ENCODE peak calls at places on chromosomes 7 and 10, in seven cellular contexts. One of them, this sample, is unnamed.

GRCh38 chr7:131945313-131945831 is 388.9 kb upstream of the PODXL start:
- DNase-seq in B cell: peak; percentile 7
- DNase-seq in esophagus squamous epithelium: no peak
- DNase-seq in hepatocyte: peak; percentile 84
- DNase-seq in fibroblast of lung: peak; percentile 23
- DNase-seq in cardiac fibroblast: peak; percentile 48
- DNase-seq in endothelial cell: peak; percentile 82
- DNase-seq in this sample: peak; percentile 47

GRCh38 chr10:74968621-74969019 is 142.2 kb downstream of the KAT6B start:
- DNase-seq in fibroblast of lung: no peak
- DNase-seq in cardiac fibroblast: no peak
- DNase-seq in esophagus squamous epithelium: no peak
- DNase-seq in endothelial cell: no peak
- DNase-seq in hepatocyte: no peak
- DNase-seq in B cell: no peak
- DNase-seq in this sample: no peak

GRCh38 chr7:107147464-107148214 is 21.2 kb upstream of the HBP1 start:
- DNase-seq in esophagus squamous epithelium: no peak
- DNase-seq in endothelial cell: peak; percentile 29
- DNase-seq in fibroblast of lung: peak; percentile 57
- DNase-seq in hepatocyte: peak; percentile 50
- DNase-seq in cardiac fibroblast: peak; percentile 58
- DNase-seq in B cell: peak; percentile 62
- DNase-seq in this sample: peak; percentile 63

GRCh38 chr10:132837905-132838304 is 52.0 kb upstream of the NKX6-2 start:
- DNase-seq in fibroblast of lung: no peak
- DNase-seq in cardiac fibroblast: no peak
- DNase-seq in esophagus squamous epithelium: no peak
- DNase-seq in endothelial cell: no peak
- DNase-seq in hepatocyte: no peak
- DNase-seq in B cell: no peak
- DNase-seq in this sample: no peak

GRCh38 chr7:55309040-55309991 is 55.8 kb upstream of the LANCL2 start:
- DNase-seq in B cell: no peak
- DNase-seq in esophagus squamous epithelium: no peak
- DNase-seq in endothelial cell: no peak
- DNase-seq in hepatocyte: no peak
- DNase-seq in fibroblast of lung: no peak
- DNase-seq in cardiac fibroblast: no peak
- DNase-seq in this sample: no peak

GRCh38 chr7:150404172-150404784 is 25.1 kb downstream of the ZNF775 start:
- DNase-seq in B cell: peak; percentile 60
- DNase-seq in endothelial cell: no peak
- DNase-seq in hepatocyte: peak; percentile 17
- DNase-seq in cardiac fibroblast: no peak
- DNase-seq in fibroblast of lung: no peak
- DNase-seq in esophagus squamous epithelium: no peak
- DNase-seq in this sample: no peak

GRCh38 chr10:13707156-13707881 is 120.6 kb downstream of the PRPF18 start:
- DNase-seq in hepatocyte: peak; percentile 77
- DNase-seq in endothelial cell: peak; percentile 61
- DNase-seq in esophagus squamous epithelium: no peak
- DNase-seq in cardiac fibroblast: peak; percentile 96
- DNase-seq in B cell: peak; percentile 17
- DNase-seq in fibroblast of lung: peak; percentile 95
- DNase-seq in this sample: no peak

GRCh38 chr7:114653391-114654088 is 238.9 kb downstream of the FOXP2 start:
- DNase-seq in endothelial cell: no peak
- DNase-seq in esophagus squamous epithelium: no peak
- DNase-seq in fibroblast of lung: peak; percentile 15
- DNase-seq in B cell: no peak
- DNase-seq in cardiac fibroblast: no peak
- DNase-seq in hepatocyte: peak; percentile 17
- DNase-seq in this sample: no peak

GRCh38 chr7:137354361-137354760 is 10.8 kb upstream of the PTN start:
- DNase-seq in hepatocyte: peak; percentile 39
- DNase-seq in B cell: no peak
- DNase-seq in cardiac fibroblast: peak; percentile 45
- DNase-seq in endothelial cell: no peak
- DNase-seq in esophagus squamous epithelium: no peak
- DNase-seq in fibroblast of lung: peak; percentile 55
- DNase-seq in this sample: no peak

GRCh38 chr7:34096135-34096775 is 190.9 kb downstream of the BMPER start:
- DNase-seq in fibroblast of lung: peak; percentile 98
- DNase-seq in hepatocyte: peak; percentile 15
- DNase-seq in endothelial cell: no peak
- DNase-seq in esophagus squamous epithelium: no peak
- DNase-seq in cardiac fibroblast: peak; percentile 97
- DNase-seq in B cell: no peak
- DNase-seq in this sample: no peak

GRCh38 chr10:72688208-72688651 is 3.7 kb upstream of the MCU start:
- DNase-seq in cardiac fibroblast: peak; percentile 77
- DNase-seq in fibroblast of lung: peak; percentile 75
- DNase-seq in esophagus squamous epithelium: no peak
- DNase-seq in B cell: no peak
- DNase-seq in hepatocyte: peak; percentile 76
- DNase-seq in endothelial cell: no peak
- DNase-seq in this sample: no peak

GRCh38 chr10:89283174-89283987 is 18.5 kb upstream of the IFIT2 start:
- DNase-seq in esophagus squamous epithelium: no peak
- DNase-seq in B cell: no peak
- DNase-seq in endothelial cell: no peak
- DNase-seq in fibroblast of lung: peak; percentile 56
- DNase-seq in hepatocyte: no peak
- DNase-seq in cardiac fibroblast: peak; percentile 34
- DNase-seq in this sample: no peak

GRCh38 chr10:82890573-82890972 is 1015.6 kb downstream of the NRG3 start:
- DNase-seq in fibroblast of lung: no peak
- DNase-seq in hepatocyte: no peak
- DNase-seq in cardiac fibroblast: no peak
- DNase-seq in endothelial cell: no peak
- DNase-seq in esophagus squamous epithelium: no peak
- DNase-seq in B cell: no peak
- DNase-seq in this sample: no peak

GRCh38 chr10:44032216-44032615 is 352.7 kb downstream of the CXCL12 start:
- DNase-seq in hepatocyte: no peak
- DNase-seq in endothelial cell: no peak
- DNase-seq in esophagus squamous epithelium: no peak
- DNase-seq in B cell: no peak
- DNase-seq in fibroblast of lung: peak; percentile 14
- DNase-seq in cardiac fibroblast: peak; percentile 80
- DNase-seq in this sample: no peak

GRCh38 chr7:99944508-99945070 is 15.2 kb upstream of the GJC3 start:
- DNase-seq in hepatocyte: no peak
- DNase-seq in endothelial cell: no peak
- DNase-seq in cardiac fibroblast: no peak
- DNase-seq in esophagus squamous epithelium: no peak
- DNase-seq in B cell: no peak
- DNase-seq in fibroblast of lung: no peak
- DNase-seq in this sample: no peak

GRCh38 chr7:99953649-99954048 is 22.2 kb downstream of the AZGP1 start:
- DNase-seq in hepatocyte: no peak
- DNase-seq in fibroblast of lung: peak; percentile 40
- DNase-seq in B cell: no peak
- DNase-seq in endothelial cell: no peak
- DNase-seq in esophagus squamous epithelium: no peak
- DNase-seq in cardiac fibroblast: peak; percentile 57
- DNase-seq in this sample: no peak

GRCh38 chr7:99947608-99948007 is 18.2 kb upstream of the GJC3 start:
- DNase-seq in esophagus squamous epithelium: no peak
- DNase-seq in endothelial cell: no peak
- DNase-seq in B cell: no peak
- DNase-seq in fibroblast of lung: no peak
- DNase-seq in hepatocyte: no peak
- DNase-seq in cardiac fibroblast: no peak
- DNase-seq in this sample: no peak

GRCh38 chr7:99955247-99955646 is 20.6 kb downstream of the AZGP1 start:
- DNase-seq in cardiac fibroblast: no peak
- DNase-seq in esophagus squamous epithelium: no peak
- DNase-seq in endothelial cell: no peak
- DNase-seq in B cell: no peak
- DNase-seq in hepatocyte: no peak
- DNase-seq in fibroblast of lung: no peak
- DNase-seq in this sample: no peak

DNA sequence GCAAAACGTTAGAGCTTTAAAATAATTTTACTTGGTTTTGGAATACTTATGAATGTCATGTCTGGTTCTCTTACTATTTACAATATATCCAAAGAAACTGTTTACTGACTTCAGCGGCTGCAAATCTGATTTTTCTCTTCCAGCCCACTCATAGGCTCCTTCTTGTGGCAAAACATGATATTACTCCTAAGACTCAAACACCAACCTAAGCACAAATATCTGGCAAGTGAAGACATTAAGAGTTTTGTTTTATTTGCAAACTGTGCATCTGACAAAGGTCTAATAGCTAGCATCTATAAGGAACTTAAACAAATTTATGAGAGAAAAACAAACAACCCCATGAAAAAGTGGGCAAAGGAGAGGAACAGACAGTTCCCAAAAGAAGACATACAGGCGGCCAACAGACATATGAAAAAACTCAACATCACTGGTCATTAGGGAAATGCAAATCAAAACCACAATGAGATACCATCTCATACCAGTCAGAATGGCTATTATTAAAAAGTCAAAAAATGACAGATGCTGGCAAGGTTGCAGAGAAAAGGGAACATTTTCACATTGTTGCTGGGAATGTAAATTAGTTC is 20.3 kb upstream of the GJC3 start:
- DNase-seq in fibroblast of lung: peak; percentile 24
- DNase-seq in esophagus squamous epithelium: no peak
- DNase-seq in endothelial cell: no peak
- DNase-seq in cardiac fibroblast: peak; percentile 40
- DNase-seq in hepatocyte: no peak
- DNase-seq in B cell: peak; percentile 9
- DNase-seq in this sample: peak; percentile 23
- TF ChIP-seq CTCF in fibroblast of lung: peak; percentile 37
- TF ChIP-seq CTCF in esophagus squamous epithelium: no peak
- TF ChIP-seq CTCF in endothelial cell: peak; percentile 18
- TF ChIP-seq CTCF in cardiac fibroblast: peak; percentile 51
- TF ChIP-seq CTCF in hepatocyte: peak; percentile 30
- TF ChIP-seq CTCF in B cell: no peak
- TF ChIP-seq CTCF in this sample: peak; percentile 72

GRCh38 chr7:96418600-96418999 is 96.7 kb upstream of the SLC25A13 start:
- DNase-seq in cardiac fibroblast: no peak
- DNase-seq in esophagus squamous epithelium: no peak
- DNase-seq in endothelial cell: no peak
- DNase-seq in fibroblast of lung: no peak
- DNase-seq in B cell: no peak
- DNase-seq in hepatocyte: no peak
- DNase-seq in this sample: no peak

GRCh38 chr7:96415293-96415940 is 93.5 kb upstream of the SLC25A13 start:
- DNase-seq in B cell: no peak
- DNase-seq in cardiac fibroblast: no peak
- DNase-seq in fibroblast of lung: no peak
- DNase-seq in hepatocyte: peak; percentile 58
- DNase-seq in endothelial cell: no peak
- DNase-seq in esophagus squamous epithelium: no peak
- DNase-seq in this sample: no peak

GRCh38 chr7:96417784-96418183 is 95.9 kb upstream of the SLC25A13 start:
- DNase-seq in fibroblast of lung: no peak
- DNase-seq in esophagus squamous epithelium: no peak
- DNase-seq in endothelial cell: no peak
- DNase-seq in B cell: no peak
- DNase-seq in hepatocyte: no peak
- DNase-seq in cardiac fibroblast: no peak
- DNase-seq in this sample: no peak

GRCh38 chr7:96416599-96416998 is 94.7 kb upstream of the SLC25A13 start:
- DNase-seq in hepatocyte: no peak
- DNase-seq in fibroblast of lung: no peak
- DNase-seq in esophagus squamous epithelium: no peak
- DNase-seq in B cell: no peak
- DNase-seq in endothelial cell: no peak
- DNase-seq in cardiac fibroblast: no peak
- DNase-seq in this sample: no peak

GRCh38 chr7:96414931-96415292 is 93.0 kb upstream of the SLC25A13 start:
- DNase-seq in endothelial cell: peak; percentile 60
- DNase-seq in hepatocyte: peak; percentile 57
- DNase-seq in cardiac fibroblast: peak; percentile 34
- DNase-seq in esophagus squamous epithelium: no peak
- DNase-seq in B cell: peak; percentile 8
- DNase-seq in fibroblast of lung: peak; percentile 48
- DNase-seq in this sample: peak; percentile 53
- TF ChIP-seq CTCF in endothelial cell: peak; percentile 49
- TF ChIP-seq CTCF in hepatocyte: peak; percentile 65
- TF ChIP-seq CTCF in cardiac fibroblast: peak; percentile 90
- TF ChIP-seq CTCF in esophagus squamous epithelium: peak; percentile 77
- TF ChIP-seq CTCF in B cell: peak; percentile 13
- TF ChIP-seq CTCF in fibroblast of lung: peak; percentile 83
- TF ChIP-seq CTCF in this sample: peak; percentile 79

GRCh38 chr7:17882685-17883084 is 57.6 kb downstream of the SNX13 start:
- DNase-seq in endothelial cell: no peak
- DNase-seq in fibroblast of lung: no peak
- DNase-seq in hepatocyte: no peak
- DNase-seq in esophagus squamous epithelium: no peak
- DNase-seq in cardiac fibroblast: no peak
- DNase-seq in B cell: no peak
- DNase-seq in this sample: no peak
- TF ChIP-seq CTCF in endothelial cell: no peak
- TF ChIP-seq CTCF in fibroblast of lung: no peak
- TF ChIP-seq CTCF in hepatocyte: no peak
- TF ChIP-seq CTCF in esophagus squamous epithelium: no peak
- TF ChIP-seq CTCF in cardiac fibroblast: no peak
- TF ChIP-seq CTCF in B cell: no peak
- TF ChIP-seq CTCF in this sample: no peak

GRCh38 chr10:52004342-52004949 is 305.1 kb upstream of the CSTF2T start:
- DNase-seq in fibroblast of lung: peak; percentile 69
- DNase-seq in cardiac fibroblast: peak; percentile 72
- DNase-seq in endothelial cell: peak; percentile 9
- DNase-seq in hepatocyte: peak; percentile 66
- DNase-seq in esophagus squamous epithelium: no peak
- DNase-seq in B cell: no peak
- DNase-seq in this sample: peak; percentile 22
- TF ChIP-seq CTCF in fibroblast of lung: peak; percentile 73
- TF ChIP-seq CTCF in cardiac fibroblast: peak; percentile 67
- TF ChIP-seq CTCF in endothelial cell: peak; percentile 60
- TF ChIP-seq CTCF in hepatocyte: peak; percentile 78
- TF ChIP-seq CTCF in esophagus squamous epithelium: peak; percentile 27
- TF ChIP-seq CTCF in B cell: peak; percentile 30
- TF ChIP-seq CTCF in this sample: peak; percentile 80

GRCh38 chr10:63634488-63635090 is 113.4 kb downstream of the REEP3 start:
- DNase-seq in cardiac fibroblast: no peak
- DNase-seq in B cell: no peak
- DNase-seq in hepatocyte: no peak
- DNase-seq in fibroblast of lung: no peak
- DNase-seq in esophagus squamous epithelium: no peak
- DNase-seq in endothelial cell: no peak
- DNase-seq in this sample: no peak

GRCh38 chr10:63636812-63637211 is 115.6 kb downstream of the REEP3 start:
- DNase-seq in hepatocyte: no peak
- DNase-seq in B cell: no peak
- DNase-seq in esophagus squamous epithelium: no peak
- DNase-seq in cardiac fibroblast: no peak
- DNase-seq in fibroblast of lung: no peak
- DNase-seq in endothelial cell: no peak
- DNase-seq in this sample: no peak

GRCh38 chr10:63641799-63642198 is 120.6 kb downstream of the REEP3 start:
- DNase-seq in endothelial cell: no peak
- DNase-seq in B cell: no peak
- DNase-seq in esophagus squamous epithelium: no peak
- DNase-seq in cardiac fibroblast: no peak
- DNase-seq in fibroblast of lung: no peak
- DNase-seq in hepatocyte: no peak
- DNase-seq in this sample: no peak

GRCh38 chr10:63633677-63634487 is 112.7 kb downstream of the REEP3 start:
- DNase-seq in hepatocyte: no peak
- DNase-seq in endothelial cell: no peak
- DNase-seq in fibroblast of lung: peak; percentile 66
- DNase-seq in esophagus squamous epithelium: no peak
- DNase-seq in B cell: no peak
- DNase-seq in cardiac fibroblast: peak; percentile 66
- DNase-seq in this sample: peak; percentile 23

GRCh38 chr10:63637833-63638443 is 116.7 kb downstream of the REEP3 start:
- DNase-seq in cardiac fibroblast: no peak
- DNase-seq in hepatocyte: peak; percentile 54
- DNase-seq in fibroblast of lung: no peak
- DNase-seq in B cell: no peak
- DNase-seq in endothelial cell: no peak
- DNase-seq in esophagus squamous epithelium: no peak
- DNase-seq in this sample: no peak
- TF ChIP-seq CTCF in cardiac fibroblast: no peak
- TF ChIP-seq CTCF in hepatocyte: no peak
- TF ChIP-seq CTCF in fibroblast of lung: no peak
- TF ChIP-seq CTCF in B cell: no peak
- TF ChIP-seq CTCF in endothelial cell: no peak
- TF ChIP-seq CTCF in esophagus squamous epithelium: no peak
- TF ChIP-seq CTCF in this sample: no peak

This sample was measured in OCI-LY7.